ENCODE peak calls at places on chromosomes 7 and 10, in eight cellular contexts. O is AG04450, G is colonic mucosa, Z is fibroblast of pulmonary artery, F is B cell, E is PC-9, A is fibroblast of villous mesenchyme, I is GM20000. P is an unnamed sample.

GRCh38 chr10:4034907-4035581 is 250.0 kb upstream of the KLF6 start:
- DNase-seq in O (no peak), G (no peak), Z (peak; percentile 22), F (peak; percentile 21), E (no peak), A (peak; percentile 64), I (no peak), P (no peak)

GRCh38 chr10:3805791-3806381 is 20.9 kb upstream of the KLF6 start:
- DNase-seq in O (no peak), G (no peak), Z (peak; percentile 88), F (no peak), E (peak; percentile 79), A (peak; percentile 80), I (no peak), P (no peak)

GRCh38 chr10:110408203-110408871 is 89.4 kb upstream of the DUSP5 start:
- DNase-seq in O (no peak), G (no peak), Z (peak; percentile 51), F (no peak), E (peak; percentile 81), A (peak; percentile 51), I (no peak), P (no peak)

GRCh38 chr7:104156842-104157277 is 51.0 kb downstream of the ORC5 start:
- DNase-seq in O (no peak), G (no peak), Z (peak; percentile 59), F (no peak), E (no peak), A (peak; percentile 44), I (peak; percentile 4), P (no peak)

GRCh38 chr10:6348091-6348862 is 145.5 kb downstream of the PFKFB3 start:
- DNase-seq in O (no peak), G (peak; percentile 26), Z (no peak), F (peak; percentile 77), E (no peak), A (peak; percentile 17), I (peak; percentile 75), P (no peak)

GRCh38 chr10:79393221-79393923 is 46.1 kb downstream of the PPIF start:
- DNase-seq in O (no peak), G (no peak), Z (no peak), F (no peak), E (no peak), A (no peak), I (no peak), P (no peak)

GRCh38 chr7:27181795-27182275 is 3.2 kb downstream of the HOXA11 start:
- DNase-seq in O (no peak), G (no peak), Z (no peak), F (no peak), E (no peak), A (peak; percentile 51), I (no peak), P (no peak)

GRCh38 chr10:98244586-98244985 is 23.4 kb downstream of the LOXL4 start:
- DNase-seq in O (no peak), G (no peak), Z (no peak), F (no peak), E (no peak), A (no peak), I (no peak), P (no peak)

GRCh38 chr10:8873310-8873709 is 818.8 kb downstream of the GATA3 start:
- DNase-seq in O (no peak), G (no peak), Z (peak; percentile 11), F (no peak), E (no peak), A (no peak), I (no peak), P (no peak)
- TF ChIP-seq CTCF in O (no peak), G (no peak), Z (no peak), F (no peak), E (peak; percentile 53), A (no peak), I (no peak), P (no peak)

GRCh38 chr7:121449304-121449703 is 53.2 kb upstream of the FAM3C start:
- DNase-seq in O (no peak), G (no peak), Z (peak; percentile 39), F (no peak), E (no peak), A (peak; percentile 49), I (no peak), P (no peak)
- TF ChIP-seq CTCF in O (peak; percentile 8), G (no peak), Z (peak; percentile 21), F (no peak), E (no peak), A (peak; percentile 18), I (no peak), P (no peak)

GRCh38 chr10:77081411-77082010 is 556.1 kb downstream of the KCNMA1 start:
- DNase-seq in O (no peak), G (no peak), Z (no peak), F (no peak), E (no peak), A (no peak), I (no peak), P (no peak)

GRCh38 chr10:77080361-77081027 is 557.1 kb downstream of the KCNMA1 start:
- DNase-seq in O (no peak), G (no peak), Z (no peak), F (no peak), E (no peak), A (no peak), I (no peak), P (no peak)

GRCh38 chr10:77085344-77085743 is 552.3 kb downstream of the KCNMA1 start:
- DNase-seq in O (no peak), G (no peak), Z (no peak), F (no peak), E (no peak), A (no peak), I (no peak), P (no peak)

GRCh38 chr10:77084431-77085144 is 553.0 kb downstream of the KCNMA1 start:
- DNase-seq in O (no peak), G (no peak), Z (peak; percentile 18), F (no peak), E (no peak), A (peak; percentile 21), I (no peak), P (no peak)

DNA sequence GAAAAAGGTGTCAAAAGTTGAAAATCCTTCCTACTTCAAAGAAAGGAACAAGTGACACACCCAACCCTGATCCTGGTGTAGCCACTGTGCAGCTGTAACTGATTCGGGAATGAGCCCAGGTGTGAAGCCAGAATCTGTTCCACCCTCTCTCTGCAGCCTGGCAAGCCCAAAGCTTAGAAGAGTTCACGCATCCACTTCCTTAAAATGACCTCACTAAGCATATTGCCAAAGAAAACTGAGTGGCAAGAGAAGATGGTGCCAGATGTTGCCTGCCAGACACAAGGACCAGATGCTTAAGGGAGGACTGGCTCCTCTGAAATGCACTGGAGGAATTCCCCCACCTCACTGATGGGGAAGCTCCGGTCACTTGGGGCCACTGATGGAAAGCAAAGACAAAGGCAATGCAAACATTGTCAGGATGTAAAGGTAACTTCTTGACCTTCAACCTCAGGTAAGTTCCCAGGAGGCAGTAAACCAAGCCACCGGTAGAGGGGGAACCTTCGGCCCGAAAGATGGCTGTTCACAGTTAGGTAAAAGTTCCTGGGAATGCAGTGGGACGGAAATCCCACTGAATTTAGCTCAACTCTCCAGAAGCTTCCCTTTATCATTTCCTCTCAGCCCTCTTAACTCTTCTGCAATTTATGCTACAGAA is 554.9 kb downstream of the KCNMA1 start:
- DNase-seq in O (no peak), G (no peak), Z (no peak), F (no peak), E (no peak), A (no peak), I (no peak), P (no peak)
- TF ChIP-seq CTCF in O (peak; percentile 7), G (no peak), Z (no peak), F (no peak), E (no peak), A (no peak), I (no peak), P (no peak)

GRCh38 chr7:42237891-42238531 is 1.0 kb upstream of the GLI3 start:
- DNase-seq in O (no peak), G (peak; percentile 70), Z (peak; percentile 62), F (no peak), E (no peak), A (peak; percentile 71), I (no peak), P (no peak)

GRCh38 chr7:42234736-42235135 is 2.3 kb downstream of the GLI3 start:
- DNase-seq in O (no peak), G (no peak), Z (no peak), F (no peak), E (no peak), A (peak; percentile 51), I (no peak), P (no peak)

GRCh38 chr7:42237162-42237821 is at the start of gene GLI3:
- DNase-seq in O (peak; percentile 77), G (peak; percentile 76), Z (peak; percentile 95), F (peak; percentile 59), E (peak; percentile 40), A (peak; percentile 95), I (peak; percentile 84), P (peak; percentile 81)

GRCh38 chr7:42235734-42236133 is 1.3 kb downstream of the GLI3 start:
- DNase-seq in O (no peak), G (no peak), Z (no peak), F (no peak), E (no peak), A (peak; percentile 22), I (no peak), P (no peak)

GRCh38 chr7:42236266-42237161 is 495 bp downstream of the GLI3 start:
- DNase-seq in O (no peak), G (peak; percentile 34), Z (peak; percentile 66), F (no peak), E (no peak), A (peak; percentile 77), I (peak; percentile 68), P (no peak)
- TF ChIP-seq CTCF in O (no peak), G (no peak), Z (no peak), F (no peak), E (no peak), A (peak; percentile 2), I (no peak), P (no peak)

P was measured in AG09319.